ENCODE peak calls at places on chromosomes 12 and 14, in five cellular contexts. R is PC-3, S is fibroblast of lung, L is neural progenitor cell, K is mammary epithelial cell. H is an unnamed sample.

GRCh38 chr14:64758711-64759554 is 54.7 kb downstream of the PLEKHG3 start:
- DNase-seq in R (peak; percentile 82), S (peak; percentile 93), L (no peak), K (peak; percentile 82), H (peak; percentile 96)

GRCh38 chr14:67680941-67681340 is 6.5 kb upstream of the VTI1B start:
- DNase-seq in R (no peak), S (no peak), L (no peak), K (no peak), H (no peak)

GRCh38 chr12:67322580-67322979 is 53.4 kb downstream of the CAND1 start:
- DNase-seq in R (no peak), S (no peak), L (no peak), K (no peak), H (no peak)

GRCh38 chr14:29240046-29240445 is 473.5 kb downstream of the FOXG1 start:
- DNase-seq in R (peak; percentile 87), S (peak; percentile 79), L (no peak), K (no peak), H (peak; percentile 90)

GRCh38 chr12:59708059-59708458 is 112.2 kb downstream of the SLC16A7 start:
- DNase-seq in R (peak; percentile 79), S (peak; percentile 59), L (no peak), K (peak; percentile 67), H (peak; percentile 84)

GRCh38 chr12:40248585-40249297 is 23.9 kb downstream of the LRRK2 start:
- DNase-seq in R (peak; percentile 53), S (no peak), L (no peak), K (peak; percentile 76), H (peak; percentile 12)

GRCh38 chr12:104742551-104742961 is 215.5 kb downstream of the SLC41A2 start:
- DNase-seq in R (no peak), S (no peak), L (peak; percentile 49), K (no peak), H (no peak)

GRCh38 chr12:124386661-124387509 is 92.0 kb downstream of the RFLNA start:
- DNase-seq in R (peak; percentile 44), S (no peak), L (no peak), K (no peak), H (no peak)

GRCh38 chr12:46549527-46550265 is 177.1 kb upstream of the SLC38A2 start:
- DNase-seq in R (peak; percentile 87), S (peak; percentile 96), L (no peak), K (peak; percentile 92), H (peak; percentile 78)

GRCh38 chr14:69900603-69901002 is 21.4 kb downstream of the SMOC1 start:
- DNase-seq in R (no peak), S (no peak), L (no peak), K (no peak), H (no peak)

GRCh38 chr14:100239200-100239839 is 376 bp downstream of the YY1 start:
- DNase-seq in R (no peak), S (no peak), L (no peak), K (no peak), H (no peak)

GRCh38 chr14:87161502-87161901 is 831.5 kb downstream of the GALC start:
- DNase-seq in R (no peak), S (no peak), L (no peak), K (no peak), H (no peak)

GRCh38 chr12:6868211-6869048 is 1.1 kb downstream of the TPI1 start:
- DNase-seq in R (no peak), S (no peak), L (peak; percentile 45), K (no peak), H (no peak)

GRCh38 chr12:52141306-52141705 is 50.5 kb downstream of the KRT80 start:
- DNase-seq in R (no peak), S (no peak), L (peak; percentile 36), K (no peak), H (no peak)

GRCh38 chr14:27605298-27605697 is 1007.5 kb upstream of the NOVA1 start:
- DNase-seq in R (no peak), S (no peak), L (no peak), K (no peak), H (no peak)

GRCh38 chr14:22978873-22979671 is 3.3 kb downstream of the AJUBA start:
- DNase-seq in R (peak; percentile 32), S (no peak), L (no peak), K (peak; percentile 95), H (no peak)

GRCh38 chr12:124814741-124815613 is 48.7 kb downstream of the SCARB1 start:
- DNase-seq in R (no peak), S (peak; percentile 18), L (peak; percentile 59), K (no peak), H (no peak)

GRCh38 chr12:108633534-108634224 is at the start of gene SELPLG:
- DNase-seq in R (no peak), S (no peak), L (no peak), K (no peak), H (no peak)

GRCh38 chr12:10563966-10564365 is 49.4 kb downstream of the MAGOHB start:
- DNase-seq in R (no peak), S (peak; percentile 9), L (no peak), K (no peak), H (no peak)

GRCh38 chr14:94470311-94470710 is 5.7 kb downstream of the SERPINA9 start:
- DNase-seq in R (no peak), S (no peak), L (no peak), K (no peak), H (no peak)

GRCh38 chr12:3224530-3224903 is 147.3 kb downstream of the TSPAN9 start:
- DNase-seq in R (no peak), S (no peak), L (no peak), K (no peak), H (no peak)

GRCh38 chr12:8906781-8907180 is 7.5 kb upstream of the PHC1 start:
- DNase-seq in R (no peak), S (no peak), L (no peak), K (no peak), H (no peak)

GRCh38 chr14:31026395-31027096 is 367 bp upstream of the STRN3 start:
- DNase-seq in R (peak; percentile 98), S (peak; percentile 97), L (peak; percentile 97), K (peak; percentile 95), H (peak; percentile 94)

GRCh38 chr12:48157016-48157888 is at the start of gene ASB8:
- DNase-seq in R (peak; percentile 98), S (peak; percentile 98), L (peak; percentile 100), K (peak; percentile 94), H (peak; percentile 92)
- TF ChIP-seq EZH2 in R (no peak), S (no peak), L (no peak), K (no peak), H (no peak)

GRCh38 chr14:105854600-105855245 is 328.3 kb downstream of the TMEM121 start:
- DNase-seq in R (no peak), S (no peak), L (no peak), K (no peak), H (no peak)

GRCh38 chr14:105853089-105853906 is 326.9 kb downstream of the TMEM121 start:
- DNase-seq in R (no peak), S (no peak), L (no peak), K (no peak), H (no peak)

GRCh38 chr14:105852378-105853088 is 326.1 kb downstream of the TMEM121 start:
- DNase-seq in R (no peak), S (no peak), L (no peak), K (no peak), H (no peak)

GRCh38 chr14:105855246-105855892 is 329.0 kb downstream of the TMEM121 start:
- DNase-seq in R (no peak), S (no peak), L (no peak), K (no peak), H (no peak)

GRCh38 chr14:105853907-105854599 is 327.7 kb downstream of the TMEM121 start:
- DNase-seq in R (no peak), S (no peak), L (no peak), K (no peak), H (no peak)
- H3K4me1 ChIP-seq in R (no peaks in the 10 kb centered on the region), S (no peaks in the 10 kb centered on the region), L (no peaks in the 10 kb centered on the region), K (no peaks in the 10 kb centered on the region), H (no peaks in the 10 kb centered on the region)

DNA sequence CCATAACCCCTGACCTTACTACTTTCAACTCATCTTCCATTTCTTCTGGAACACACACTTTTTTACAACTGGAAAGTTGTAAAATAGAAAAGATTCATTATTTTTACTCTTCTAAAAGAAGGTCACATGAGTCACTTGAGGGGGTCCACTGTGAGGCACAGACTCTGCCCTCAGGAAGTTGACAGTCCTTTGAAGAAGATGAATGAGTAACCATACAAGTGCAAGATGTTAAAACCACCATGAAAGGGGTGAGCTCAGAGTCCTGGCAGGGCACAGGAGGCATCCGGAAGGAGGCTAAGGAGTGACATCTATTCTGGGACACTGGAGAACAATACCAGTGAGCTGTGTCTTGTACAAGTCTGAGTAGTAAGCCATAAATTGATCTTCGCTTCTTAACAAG is 126.0 kb upstream of the FRMD6 start:
- DNase-seq in R (peak; percentile 13), S (no peak), L (no peak), K (no peak), H (no peak)
- H3K27ac ChIP-seq in R (no peak overlapping the region), S (no peak overlapping the region), L (no peak overlapping the region), K (no peak overlapping the region), H (no peak overlapping the region)

DNA sequence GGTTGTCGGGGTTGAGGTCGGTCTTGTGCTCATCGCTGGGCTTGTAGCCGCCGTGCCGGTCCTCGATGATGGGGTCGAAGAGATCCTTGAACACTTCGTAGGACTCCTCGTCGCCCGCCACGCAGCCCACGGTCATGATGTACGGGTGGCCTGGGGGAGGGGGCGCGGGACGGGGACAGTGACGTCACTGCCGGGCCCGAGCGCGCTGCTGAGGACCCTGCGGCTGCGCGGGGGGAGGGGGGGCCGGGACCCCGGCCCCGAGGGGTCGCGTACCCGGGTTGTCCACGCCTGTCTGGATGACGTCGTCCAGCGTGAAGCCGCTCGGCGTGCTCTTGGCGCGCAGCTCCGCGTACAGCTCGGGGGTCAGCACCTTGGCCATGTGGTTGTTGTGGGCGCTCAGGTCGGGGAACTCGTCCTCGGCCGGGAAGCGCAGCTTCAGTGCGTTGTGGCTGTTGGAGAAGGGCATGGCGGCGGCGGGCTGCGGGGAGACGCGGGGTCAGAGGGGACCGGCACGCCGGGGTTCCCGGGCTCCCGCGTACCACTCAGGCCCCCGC is 525 bp downstream of the CKB start:
- DNase-seq in R (no peak), S (peak; percentile 26), L (peak; percentile 66), K (no peak), H (no peak)
- TF ChIP-seq EZH2 in R (no peak), S (peak; percentile 73), L (no peak), K (peak; percentile 90), H (peak; percentile 81)

GRCh38 chr12:120836119-120836684 is 68.0 kb downstream of the SPPL3 start:
- DNase-seq in R (no peak), S (no peak), L (no peak), K (no peak), H (no peak)
- H3K4me1 ChIP-seq in R (peaks cover 10% of the 10 kb centered on the region), S (peaks cover 2% of the 10 kb centered on the region), L (peaks cover 7% of the 10 kb centered on the region), K (no peaks in the 10 kb centered on the region), H (no peaks in the 10 kb centered on the region)

GRCh38 chr12:120370343-120371243 is 1.6 kb upstream of the MSI1 start:
- DNase-seq in R (no peak), S (no peak), L (no peak), K (no peak), H (no peak)

GRCh38 chr12:120367252-120367923 is 1.6 kb downstream of the MSI1 start:
- DNase-seq in R (no peak), S (no peak), L (peak; percentile 83), K (no peak), H (no peak)

GRCh38 chr12:120368789-120369475 is at the start of gene MSI1:
- DNase-seq in R (no peak), S (no peak), L (peak; percentile 75), K (no peak), H (no peak)

GRCh38 chr12:120367924-120368788 is 808 bp downstream of the MSI1 start:
- DNase-seq in R (no peak), S (no peak), L (peak; percentile 44), K (peak; percentile 24), H (no peak)

GRCh38 chr12:120369476-120370342 is 745 bp upstream of the MSI1 start:
- DNase-seq in R (no peak), S (no peak), L (peak; percentile 37), K (no peak), H (no peak)
- H3K27ac ChIP-seq in R (no peak overlapping the region), S (no peak overlapping the region), L (no peak overlapping the region), K (no peak overlapping the region), H (no peak overlapping the region)